ENCODE peak calls at places on chromosomes 2 and 18, in five cellular contexts. T, L, X, I and Z are unnamed samples.
A peak's percentile ranks its signal among the peaks of the same experiment; 100 is the strongest.

GRCh38 chr2:72012886-72013574 is 134.6 kb downstream of the CYP26B1 start:
- DNase-seq in I (no peak), L (no peak), T (no peak), X (no peak), Z (no peak)

GRCh38 chr2:181680937-181681811 is 857 bp upstream of the NEUROD1 start:
- DNase-seq in I (no peak), X (no peak), T (no peak), L (no peak), Z (no peak)

GRCh38 chr2:67808112-67808511 is 254.7 kb downstream of the C1D start:
- DNase-seq in L (no peak), I (no peak), X (no peak), T (no peak), Z (no peak)

GRCh38 chr18:2792395-2792794 is 54.4 kb upstream of the EMILIN2 start:
- DNase-seq in L (no peak), X (no peak), T (no peak), I (no peak), Z (no peak)

GRCh38 chr2:241577413-241578122 is 19.0 kb downstream of the BOK start:
- DNase-seq in X (peak; percentile 26), T (no peak), I (peak; percentile 65), L (no peak), Z (no peak)

GRCh38 chr2:168397629-168398028 is 58.4 kb upstream of the CERS6 start:
- DNase-seq in X (peak; percentile 17), T (no peak), L (no peak), I (no peak), Z (no peak)

GRCh38 chr2:216139884-216140283 is 30.7 kb downstream of the XRCC5 start:
- DNase-seq in I (no peak), X (peak; percentile 26), T (peak; percentile 30), L (peak; percentile 15), Z (no peak)

GRCh38 chr2:138615257-138615656 is 113.7 kb downstream of the SPOPL start:
- DNase-seq in T (no peak), X (peak; percentile 14), L (no peak), I (peak; percentile 46), Z (no peak)

GRCh38 chr2:142139384-142139783 is 8.6 kb upstream of the LRP1B start:
- DNase-seq in I (no peak), L (no peak), T (no peak), X (no peak), Z (no peak)

GRCh38 chr2:121527009-121527682 is 3.5 kb upstream of the RNU4ATAC start:
- DNase-seq in I (no peak), X (no peak), L (peak; percentile 43), T (no peak), Z (no peak)

GRCh38 chr2:8469709-8470493 is 212.0 kb upstream of the ID2 start:
- DNase-seq in I (peak; percentile 6), T (no peak), L (no peak), X (no peak), Z (no peak)